ENCODE peak calls at places on chromosomes 4 and X, in six cellular contexts. L is GM23248; W is hypothalamus; N is HTR-8/SVneo; F is ecto neural progenitor cell; S is activated T-cell treated with anti-CD3 and anti-CD28 coated beads, Interleukin-2, amount 50 U/mL, for 24 hours. Z is an unnamed sample.

GRCh38 chr4:85030156-85030555 is 63.7 kb upstream of the WDFY3 start:
- DNase-seq in L (no peak), W (no peak), N (no peak), F (no peak), S (no peak), Z (no peak)

GRCh38 chr4:185559913-185560281 is 24.6 kb upstream of the PDLIM3 start:
- DNase-seq in L (peak), W (no peak), N (peak), F (no peak), S (no peak), Z (peak)

GRCh38 chrX:853304-853703 is 222.7 kb downstream of the SHOX start:
- DNase-seq in L (no peak), W (no peak), N (no peak), F (no peak), S (no peak), Z (no peak)

GRCh38 chr4:41814565-41814964 is 66.0 kb upstream of the PHOX2B start:
- DNase-seq in L (peak), W (no peak), N (no peak), F (peak), S (no peak), Z (peak)

GRCh38 chr4:26753642-26754041 is 107.0 kb upstream of the STIM2 start:
- DNase-seq in L (peak), W (no peak), N (no peak), F (no peak), S (no peak), Z (no peak)

GRCh38 chr4:89800012-89800516 is 36.9 kb downstream of the SNCA start:
- DNase-seq in L (peak), W (no peak), N (peak), F (no peak), S (no peak), Z (peak)

GRCh38 chr4:128393111-128393704 is 105.6 kb upstream of the PGRMC2 start:
- DNase-seq in L (peak), W (no peak), N (peak), F (no peak), S (no peak), Z (peak)

GRCh38 chr4:15255537-15255936 is 172.3 kb upstream of the C1QTNF7 start:
- DNase-seq in L (no peak), W (no peak), N (no peak), F (no peak), S (no peak), Z (no peak)

GRCh38 chr4:95049838-95050237 is 292.1 kb downstream of the BMPR1B start:
- DNase-seq in L (no peak), W (no peak), N (no peak), F (no peak), S (no peak), Z (no peak)

GRCh38 chr4:36288727-36289126 is 7.3 kb downstream of the DTHD1 start:
- DNase-seq in L (no peak), W (no peak), N (no peak), F (no peak), S (no peak), Z (no peak)